ENCODE peak calls at places on chromosomes 1 and 21, in seven cellular contexts. M is endothelial cell of umbilical vein, U is mesenchymal stem cell, G is hepatocyte, C is astrocyte, V is H1, D is fibroblast of lung. Y is an unnamed sample.
A peak's percentile ranks its signal among the peaks of the same experiment; 100 is the strongest.

GRCh38 chr1:44830900-44831304 is 12.2 kb downstream of the PTCH2 start:
- DNase-seq in M (no peak), U (no peak), G (no peak), C (no peak), V (no peak), D (no peak), Y (no peak)

GRCh38 chr1:40939320-40940059 is 40.0 kb upstream of the CTPS1 start:
- DNase-seq in M (no peak), U (peak; percentile 51), G (peak; percentile 71), C (no peak), V (no peak), D (peak; percentile 16), Y (no peak)

GRCh38 chr1:235015291-235015990 is 113.2 kb downstream of the TOMM20 start:
- DNase-seq in M (no peak), U (no peak), G (no peak), C (no peak), V (no peak), D (no peak), Y (no peak)

GRCh38 chr1:29416825-29417557 is 180.7 kb downstream of the PTPRU start:
- DNase-seq in M (no peak), U (no peak), G (no peak), C (peak; percentile 58), V (peak; percentile 35), D (peak; percentile 66), Y (no peak)

GRCh38 chr1:183244466-183244865 is 58.4 kb downstream of the LAMC2 start:
- DNase-seq in M (no peak), U (peak; percentile 93), G (peak; percentile 30), C (no peak), V (no peak), D (no peak), Y (no peak)

GRCh38 chr1:243598433-243598832 is 251.6 kb downstream of the AKT3 start:
- DNase-seq in M (no peak), U (peak; percentile 52), G (no peak), C (peak; percentile 91), V (no peak), D (peak; percentile 94), Y (peak; percentile 44)

GRCh38 chr1:111214884-111215283 is 12.6 kb upstream of the CHI3L2 start:
- DNase-seq in M (no peak), U (no peak), G (no peak), C (no peak), V (no peak), D (no peak), Y (no peak)

GRCh38 chr1:43238104-43238503 is 31.7 kb upstream of the TMEM125 start:
- DNase-seq in M (peak; percentile 77), U (peak; percentile 63), G (peak; percentile 82), C (peak; percentile 29), V (peak; percentile 79), D (peak; percentile 49), Y (no peak)

GRCh38 chr1:229342902-229343587 is at the start of gene CCSAP:
- DNase-seq in M (peak; percentile 48), U (peak; percentile 54), G (peak; percentile 83), C (peak; percentile 31), V (no peak), D (peak; percentile 56), Y (no peak)

GRCh38 chr21:26519142-26519541 is 53.9 kb downstream of the CYYR1 start:
- DNase-seq in M (no peak), U (no peak), G (no peak), C (no peak), V (no peak), D (no peak), Y (no peak)

GRCh38 chr1:238951809-238952208 is 434.6 kb upstream of the CHRM3 start:
- DNase-seq in M (no peak), U (peak; percentile 47), G (peak; percentile 41), C (peak; percentile 46), V (no peak), D (peak; percentile 61), Y (peak; percentile 4)

GRCh38 chr1:3130268-3130667 is 61.3 kb downstream of the PRDM16 start:
- DNase-seq in M (no peak), U (no peak), G (no peak), C (no peak), V (no peak), D (no peak), Y (no peak)

GRCh38 chr1:243842978-243843490 is 7.0 kb downstream of the AKT3 start:
- DNase-seq in M (peak; percentile 92), U (peak; percentile 92), G (peak; percentile 12), C (peak; percentile 81), V (no peak), D (peak; percentile 85), Y (no peak)

GRCh38 chr1:159941139-159941866 is 4.1 kb downstream of the IGSF9 start:
- DNase-seq in M (no peak), U (no peak), G (no peak), C (no peak), V (no peak), D (no peak), Y (no peak)

GRCh38 chr1:156062189-156062588 is 1.2 kb downstream of the RAB25 start:
- DNase-seq in M (no peak), U (peak; percentile 21), G (peak; percentile 40), C (no peak), V (no peak), D (no peak), Y (no peak)

GRCh38 chr1:76862447-76862846 is 4.8 kb upstream of the ST6GALNAC5 start:
- DNase-seq in M (no peak), U (peak; percentile 0), G (no peak), C (peak; percentile 88), V (no peak), D (peak; percentile 91), Y (no peak)

GRCh38 chr1:5768014-5768413 is 224.2 kb downstream of the NPHP4 start:
- DNase-seq in M (no peak), U (no peak), G (no peak), C (no peak), V (no peak), D (no peak), Y (no peak)

GRCh38 chr1:156803086-156803851 is 13.4 kb downstream of the SH2D2A start:
- DNase-seq in M (no peak), U (no peak), G (no peak), C (no peak), V (no peak), D (no peak), Y (no peak)

GRCh38 chr1:97668945-97669344 is 251.9 kb downstream of the DPYD start:
- DNase-seq in M (peak; percentile 66), U (peak; percentile 5), G (peak; percentile 5), C (peak; percentile 64), V (no peak), D (peak; percentile 72), Y (no peak)

GRCh38 chr1:42847111-42847580 is 733 bp downstream of the ZNF691 start:
- DNase-seq in M (no peak), U (no peak), G (no peak), C (no peak), V (no peak), D (no peak), Y (no peak)

GRCh38 chr1:152623203-152623844 is 421 bp upstream of the LCE3A start:
- DNase-seq in M (no peak), U (no peak), G (no peak), C (no peak), V (peak; percentile 47), D (no peak), Y (no peak)

GRCh38 chr1:234598974-234599616 is 10.9 kb downstream of the IRF2BP2 start:
- DNase-seq in M (peak; percentile 18), U (peak; percentile 54), G (peak; percentile 27), C (no peak), V (no peak), D (no peak), Y (no peak)

GRCh38 chr1:26574690-26575349 is 45.3 kb downstream of the RPS6KA1 start:
- DNase-seq in M (no peak), U (no peak), G (no peak), C (peak; percentile 26), V (no peak), D (peak; percentile 51), Y (no peak)

GRCh38 chr21:46189959-46190490 is 5.8 kb upstream of the SPATC1L start:
- DNase-seq in M (no peak), U (no peak), G (peak; percentile 2), C (no peak), V (no peak), D (no peak), Y (no peak)

DNA sequence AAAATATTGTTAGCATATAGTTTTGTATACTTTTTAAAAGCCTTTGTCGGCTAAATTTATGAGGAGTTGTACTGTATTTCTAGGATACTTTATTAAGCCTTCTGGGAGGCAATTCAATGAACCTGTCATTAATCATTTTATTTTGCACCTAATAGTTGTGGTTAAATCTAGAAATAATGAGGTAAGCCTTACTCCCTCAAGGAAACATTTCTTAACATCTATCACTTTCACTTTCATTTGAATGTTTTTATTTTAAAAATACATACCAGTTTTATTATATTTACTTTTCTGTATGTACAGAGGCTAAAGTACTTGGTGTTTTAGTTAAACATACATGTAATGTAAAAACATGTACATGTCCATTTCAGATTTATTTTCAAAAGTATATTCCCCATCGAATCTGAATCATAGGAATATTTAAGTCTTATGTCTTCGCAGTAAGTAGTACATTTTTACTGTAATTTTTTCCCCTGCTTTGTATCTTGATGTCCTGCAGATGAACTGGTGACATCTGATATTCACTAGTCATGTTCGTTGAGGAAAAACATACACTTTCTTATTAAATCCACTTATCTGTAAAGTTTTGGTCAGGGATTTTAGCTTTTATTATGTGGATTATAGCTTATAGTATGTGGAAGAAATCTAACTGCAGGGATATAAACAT is 82.8 kb downstream of the DISP1 start:
- DNase-seq in M (peak; percentile 74), U (peak; percentile 19), G (no peak), C (peak; percentile 46), V (no peak), D (peak; percentile 52), Y (no peak)
- H2AFZ ChIP-seq in M (peak overlapping the region; percentile 46), U (no peak overlapping the region), G (no peak overlapping the region), C (no peak overlapping the region), V (no peak overlapping the region), D (peak overlapping the region; percentile 65), Y (peak overlapping the region; percentile 59)

DNA sequence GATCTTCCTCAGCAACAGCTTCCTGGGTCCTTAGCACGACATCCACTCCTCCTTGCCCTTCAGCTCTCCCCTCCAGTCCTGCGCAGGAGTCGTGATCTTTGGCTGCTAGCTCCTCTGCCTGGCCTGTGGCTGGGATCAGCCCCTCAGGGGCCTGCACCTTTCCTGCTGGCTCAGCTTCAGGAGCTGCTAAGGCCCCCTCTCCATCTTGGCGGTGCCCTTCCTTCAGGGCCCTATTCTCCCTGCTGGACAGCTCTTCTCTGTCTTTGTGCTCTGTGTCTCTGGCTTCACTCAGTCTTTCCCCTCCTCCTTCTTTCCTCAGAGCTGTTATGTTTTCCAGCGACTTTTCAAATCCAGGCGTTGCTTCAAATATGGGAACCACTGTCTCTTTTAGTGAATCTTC is 59.5 kb upstream of the LRRC53 start:
- DNase-seq in M (no peak), U (no peak), G (no peak), C (no peak), V (no peak), D (no peak), Y (no peak)
- H2AFZ ChIP-seq in M (no peak overlapping the region), U (peak overlapping the region; percentile 5), G (no peak overlapping the region), C (no peak overlapping the region), V (peak overlapping the region; percentile 33), D (no peak overlapping the region), Y (no peak overlapping the region)

GRCh38 chr1:115084902-115085505 is 4.3 kb downstream of the TSPAN2 start:
- DNase-seq in M (peak; percentile 81), U (no peak), G (no peak), C (peak; percentile 81), V (no peak), D (peak; percentile 78), Y (no peak)
- H2AFZ ChIP-seq in M (no peak overlapping the region), U (no peak overlapping the region), G (no peak overlapping the region), C (no peak overlapping the region), V (no peak overlapping the region), D (no peak overlapping the region), Y (peak overlapping the region; percentile 63)

GRCh38 chr1:200468264-200469001 is 58.6 kb upstream of the ZNF281 start:
- DNase-seq in M (no peak), U (no peak), G (no peak), C (no peak), V (no peak), D (peak; percentile 9), Y (no peak)

GRCh38 chr1:200464784-200465400 is 55.1 kb upstream of the ZNF281 start:
- DNase-seq in M (no peak), U (no peak), G (no peak), C (no peak), V (no peak), D (no peak), Y (no peak)
- H2AFZ ChIP-seq in M (no peak overlapping the region), U (no peak overlapping the region), G (no peak overlapping the region), C (no peak overlapping the region), V (no peak overlapping the region), D (no peak overlapping the region), Y (no peak overlapping the region)

Y was measured in keratinocyte.